ENCODE peak calls at places on chromosomes 13 and 19, in eight cellular contexts. P is neuronal stem cell; V is GM03348; X is NCI-H1417; Y is breast epithelium; E is non-pigmented ciliary epithelial cell; Q is stimulated activated CD4-positive, alpha-beta T cell treated with anti-CD3 and anti-CD28 coated beads, Interleukin-15, amount 100 ng/mL, for 24 hours; G is activated gamma-delta T cell treated with anti-CD3 and anti-CD28 coated beads, Interleukin-2, amount 50 U/mL, for 16 hours. L is an unnamed sample.

GRCh38 chr13:35712907-35713685 is 236.6 kb upstream of the MAB21L1 start:
- DNase-seq in P (no peak), V (peak), X (peak), Y (no peak), E (no peak), Q (no peak), G (no peak), L (no peak)

GRCh38 chr19:28468701-28469459 is 744.1 kb downstream of the UQCRFS1 start:
- DNase-seq in P (no peak), V (peak), X (peak), Y (no peak), E (no peak), Q (peak), G (peak), L (no peak)

GRCh38 chr19:30026933-30027332 is 84.9 kb downstream of the URI1 start:
- DNase-seq in P (no peak), V (no peak), X (no peak), Y (no peak), E (no peak), Q (no peak), G (no peak), L (no peak)

GRCh38 chr19:55173717-55174409 is 6.2 kb downstream of the SYT5 start:
- DNase-seq in P (peak), V (peak), X (no peak), Y (no peak), E (no peak), Q (peak), G (no peak), L (no peak)

GRCh38 chr13:99051768-99052455 is 74.0 kb upstream of the DOCK9 start:
- DNase-seq in P (no peak), V (no peak), X (no peak), Y (no peak), E (no peak), Q (no peak), G (no peak), L (no peak)

GRCh38 chr19:48501961-48502719 is 9.5 kb downstream of the LMTK3 start:
- DNase-seq in P (peak), V (peak), X (peak), Y (peak), E (no peak), Q (peak), G (no peak), L (peak)

GRCh38 chr13:83184819-83185218 is 697.5 kb downstream of the SLITRK1 start:
- DNase-seq in P (no peak), V (peak), X (no peak), Y (no peak), E (no peak), Q (no peak), G (no peak), L (no peak)

GRCh38 chr19:35899547-35900214 is 659 bp downstream of the NFKBID start:
- DNase-seq in P (peak), V (peak), X (peak), Y (peak), E (no peak), Q (peak), G (peak), L (peak)

GRCh38 chr19:34220472-34221063 is 33.8 kb upstream of the GARRE1 start:
- DNase-seq in P (peak), V (peak), X (peak), Y (peak), E (no peak), Q (peak), G (peak), L (peak)

GRCh38 chr19:51480590-51480989 is 2.3 kb downstream of the CEACAM18 start:
- DNase-seq in P (no peak), V (no peak), X (no peak), Y (no peak), E (no peak), Q (peak), G (no peak), L (no peak)

GRCh38 chr13:41008349-41008980 is 10.7 kb downstream of the ELF1 start:
- DNase-seq in P (no peak), V (peak), X (no peak), Y (no peak), E (peak), Q (no peak), G (no peak), L (no peak)

GRCh38 chr19:3626473-3627350 is at the start of gene CACTIN:
- DNase-seq in P (peak), V (peak), X (peak), Y (peak), E (peak), Q (peak), G (peak), L (peak)

GRCh38 chr19:17538684-17539287 is 16.7 kb upstream of the COLGALT1 start:
- DNase-seq in P (no peak), V (no peak), X (peak), Y (no peak), E (no peak), Q (no peak), G (no peak), L (no peak)

GRCh38 chr19:3270908-3271307 is 46.4 kb downstream of the CELF5 start:
- DNase-seq in P (peak), V (no peak), X (peak), Y (no peak), E (no peak), Q (peak), G (no peak), L (no peak)

GRCh38 chr19:48169585-48169973 is 565 bp downstream of the LIG1 start:
- DNase-seq in P (peak), V (peak), X (peak), Y (peak), E (no peak), Q (peak), G (peak), L (peak)

GRCh38 chr13:24076124-24076523 is 84.4 kb upstream of the SPATA13 start:
- DNase-seq in P (no peak), V (no peak), X (no peak), Y (no peak), E (no peak), Q (no peak), G (no peak), L (no peak)

GRCh38 chr19:40609561-40610395 is 8.6 kb downstream of the LTBP4 start:
- DNase-seq in P (peak), V (peak), X (peak), Y (peak), E (no peak), Q (peak), G (peak), L (peak)

GRCh38 chr19:50358483-50359431 is 6.7 kb downstream of the NAPSA start:
- DNase-seq in P (no peak), V (peak), X (peak), Y (peak), E (no peak), Q (peak), G (peak), L (no peak)

GRCh38 chr13:62537593-62537992 is 1121.9 kb upstream of the PCDH20 start:
- DNase-seq in P (no peak), V (no peak), X (peak), Y (no peak), E (no peak), Q (no peak), G (no peak), L (no peak)

GRCh38 chr19:9456018-9456689 is 20.8 kb upstream of the ZNF266 start:
- DNase-seq in P (no peak), V (no peak), X (no peak), Y (no peak), E (no peak), Q (no peak), G (no peak), L (no peak)

GRCh38 chr13:95251641-95252040 is 49.6 kb downstream of the ABCC4 start:
- DNase-seq in P (no peak), V (no peak), X (no peak), Y (no peak), E (no peak), Q (no peak), G (no peak), L (peak)

GRCh38 chr13:83905641-83906040 is 23.4 kb upstream of the SLITRK1 start:
- DNase-seq in P (no peak), V (no peak), X (no peak), Y (no peak), E (no peak), Q (no peak), G (no peak), L (no peak)

L was measured in lower leg skin.